ENCODE peak calls at places on chromosomes 7 and 10, in six cellular contexts. O, B, J, H, E and V are unnamed samples. For H3K27me3, the result is how much of the 10 kb centered on the place peaks cover.

GRCh38 chr7:106568680-106569499 is 92.1 kb downstream of the CCDC71L start:
- DNase-seq in O (peak), B (no peak), J (no peak), H (peak), E (peak), V (no peak)

GRCh38 chr7:79317728-79318127 is 135.7 kb downstream of the MAGI2 start:
- DNase-seq in O (no peak), B (peak), J (no peak), H (peak), E (no peak), V (no peak)

GRCh38 chr10:12432402-12433189 is 83.2 kb downstream of the CAMK1D start:
- DNase-seq in O (no peak), B (no peak), J (peak), H (no peak), E (no peak), V (no peak)

GRCh38 chr7:78499283-78499682 is 700.7 kb downstream of the PHTF2 start:
- DNase-seq in O (no peak), B (no peak), J (no peak), H (no peak), E (no peak), V (no peak)

GRCh38 chr10:62577666-62578291 is 203.6 kb downstream of the ZNF365 start:
- DNase-seq in O (no peak), B (no peak), J (no peak), H (no peak), E (no peak), V (no peak)

GRCh38 chr7:31997423-31997822 is 72.8 kb downstream of the PDE1C start:
- DNase-seq in O (no peak), B (no peak), J (no peak), H (no peak), E (no peak), V (no peak)

GRCh38 chr7:7237201-7237977 is 55.0 kb downstream of the C1GALT1 start:
- DNase-seq in O (no peak), B (no peak), J (no peak), H (no peak), E (no peak), V (no peak)

GRCh38 chr10:44510716-44511115 is 125.8 kb upstream of the CXCL12 start:
- DNase-seq in O (no peak), B (no peak), J (no peak), H (no peak), E (no peak), V (no peak)

GRCh38 chr10:20768849-20769248 is 128.3 kb downstream of the NEBL start:
- DNase-seq in O (no peak), B (no peak), J (no peak), H (no peak), E (no peak), V (no peak)

GRCh38 chr10:90308223-90308622 is 549.6 kb downstream of the HTR7 start:
- DNase-seq in O (no peak), B (no peak), J (no peak), H (no peak), E (no peak), V (no peak)

GRCh38 chr10:9443758-9444157 is 1389.3 kb downstream of the GATA3 start:
- DNase-seq in O (no peak), B (no peak), J (no peak), H (no peak), E (no peak), V (no peak)
- TF ChIP-seq POLR2AphosphoS5 in O (no peak), B (no peak), J (no peak), H (no peak), E (no peak), V (no peak)

GRCh38 chr7:80729586-80730320 is 91.3 kb downstream of the CD36 start:
- DNase-seq in O (no peak), B (no peak), J (no peak), H (no peak), E (no peak), V (no peak)
- H3K27me3 ChIP-seq in O (under half), B (under half), J (under half), H (under half), E (under half), V (under half)

GRCh38 chr10:125061557-125062243 is 98.7 kb downstream of the CTBP2 start:
- DNase-seq in O (no peak), B (no peak), J (no peak), H (no peak), E (no peak), V (no peak)
- H3K27ac ChIP-seq in O (peak), B (peak), J (peak), H (no peak), E (no peak), V (peak)

GRCh38 chr7:26197153-26198115 is 3.1 kb downstream of the HNRNPA2B1 start:
- DNase-seq in O (no peak), B (no peak), J (no peak), H (no peak), E (peak), V (no peak)
- TF ChIP-seq POLR2AphosphoS5 in O (no peak), B (no peak), J (peak), H (peak), E (peak), V (no peak)

GRCh38 chr10:30898964-30899363 is 132.7 kb downstream of the ZNF438 start:
- DNase-seq in O (no peak), B (no peak), J (no peak), H (no peak), E (no peak), V (no peak)

GRCh38 chr10:30897547-30897946 is 134.1 kb downstream of the ZNF438 start:
- DNase-seq in O (no peak), B (no peak), J (no peak), H (no peak), E (no peak), V (no peak)

GRCh38 chr10:30897045-30897444 is 134.6 kb downstream of the ZNF438 start:
- DNase-seq in O (no peak), B (no peak), J (no peak), H (no peak), E (no peak), V (no peak)

GRCh38 chr10:30893208-30893607 is 138.5 kb downstream of the ZNF438 start:
- DNase-seq in O (no peak), B (peak), J (no peak), H (no peak), E (no peak), V (no peak)

DNA sequence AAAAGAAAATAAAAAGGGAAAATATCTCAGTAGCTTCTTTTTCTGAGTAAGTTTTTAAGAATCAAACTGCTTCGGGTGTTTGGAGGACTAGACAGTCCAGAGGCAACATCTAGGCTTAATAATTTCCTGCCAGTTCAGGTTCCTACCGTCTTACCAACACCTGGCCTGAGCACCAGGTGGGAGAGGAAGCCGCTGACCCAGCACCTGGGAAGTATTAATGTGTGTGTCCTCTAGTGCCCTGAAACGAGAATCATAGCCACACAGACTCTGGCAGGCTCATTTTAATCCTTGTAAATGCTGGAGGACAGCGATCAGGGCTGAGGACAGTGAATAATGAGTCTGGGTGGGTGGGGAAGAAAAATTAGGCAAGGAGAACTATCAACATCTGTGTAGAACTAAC is 137.4 kb downstream of the ZNF438 start:
- DNase-seq in O (no peak), B (no peak), J (no peak), H (no peak), E (no peak), V (no peak)
- H3K27me3 ChIP-seq in O (under half), B (under half), J (under half), H (under half), E (under half), V (under half)

GRCh38 chr10:110708776-110709443 is 64.8 kb downstream of the RBM20 start:
- DNase-seq in O (no peak), B (no peak), J (no peak), H (no peak), E (no peak), V (no peak)
- H3K27ac ChIP-seq in O (no peak), B (no peak), J (no peak), H (no peak), E (no peak), V (no peak)

GRCh38 chr10:103574116-103575061 is 80.9 kb downstream of the NEURL1 start:
- DNase-seq in O (no peak), B (no peak), J (no peak), H (no peak), E (no peak), V (no peak)

GRCh38 chr10:103576076-103576471 is 82.6 kb downstream of the NEURL1 start:
- DNase-seq in O (no peak), B (no peak), J (no peak), H (no peak), E (no peak), V (no peak)

GRCh38 chr10:103572597-103573321 is 79.3 kb downstream of the NEURL1 start:
- DNase-seq in O (no peak), B (no peak), J (no peak), H (no peak), E (no peak), V (no peak)

GRCh38 chr10:103576862-103577261 is 83.4 kb downstream of the NEURL1 start:
- DNase-seq in O (no peak), B (no peak), J (no peak), H (no peak), E (no peak), V (no peak)

DNA sequence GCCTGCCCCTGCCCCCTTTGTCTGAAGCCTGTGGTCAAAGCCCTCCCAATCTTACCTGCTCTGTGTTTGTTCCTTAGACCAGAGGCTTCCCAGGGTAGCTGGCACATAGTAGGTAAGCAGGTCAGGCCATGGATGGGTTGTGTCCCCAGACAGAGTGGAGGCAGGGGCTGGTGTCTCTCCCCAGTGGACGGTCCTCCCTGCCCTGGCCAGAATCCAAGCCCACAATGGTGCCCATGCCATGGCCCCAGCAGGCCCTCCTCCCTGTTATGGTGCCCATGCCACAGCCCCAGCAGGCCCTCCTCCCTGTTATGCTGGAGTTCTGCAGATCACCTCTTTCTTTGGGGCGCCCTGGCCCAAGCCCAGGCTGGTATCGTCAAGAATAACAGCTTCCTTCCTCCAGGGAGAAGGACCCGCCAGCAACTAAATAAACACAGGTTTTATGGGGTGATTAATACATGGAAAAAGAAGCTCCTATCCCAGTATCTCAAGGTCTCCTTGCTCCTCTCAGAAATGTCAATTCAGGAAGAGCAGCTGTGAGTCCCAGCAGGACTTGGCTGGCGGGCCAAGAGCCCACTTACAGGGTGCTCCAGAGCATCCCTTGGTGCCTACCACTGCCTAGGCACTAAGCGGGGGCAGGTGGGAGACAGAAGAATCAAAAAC is 82.0 kb downstream of the NEURL1 start:
- DNase-seq in O (no peak), B (no peak), J (no peak), H (no peak), E (no peak), V (no peak)
- TF ChIP-seq POLR2AphosphoS5 in O (no peak), B (no peak), J (no peak), H (no peak), E (no peak), V (no peak)

GRCh38 chr7:29574659-29575058 is 11.0 kb downstream of the PRR15 start:
- DNase-seq in O (no peak), B (no peak), J (no peak), H (no peak), E (peak), V (no peak)
- H3K27me3 ChIP-seq in O (under half), B (under half), J (under half), H (under half), E (under half), V (under half)

DNA sequence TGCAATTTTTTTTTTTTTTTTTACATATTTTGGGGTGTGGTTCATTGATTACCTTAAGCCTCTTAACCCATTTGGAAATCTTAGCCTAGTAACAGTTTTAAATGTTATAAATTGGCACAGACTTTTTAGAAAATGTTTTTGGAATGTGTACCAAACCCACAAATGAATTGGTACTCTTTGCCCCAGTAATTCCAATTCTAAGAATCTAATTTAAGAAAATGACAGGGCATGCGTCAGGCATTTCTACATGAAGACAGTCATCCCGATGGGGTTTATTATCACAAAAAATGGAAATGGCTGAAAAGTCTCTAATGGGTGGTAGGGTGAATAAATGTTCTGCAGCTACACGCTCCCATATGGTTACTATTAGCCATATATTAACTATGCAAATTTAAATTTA is 54.9 kb downstream of the ITIH5 start:
- DNase-seq in O (no peak), B (no peak), J (no peak), H (no peak), E (no peak), V (no peak)
- H3K27ac ChIP-seq in O (no peak), B (no peak), J (no peak), H (no peak), E (no peak), V (no peak)

GRCh38 chr7:151447312-151447711 is 7.4 kb upstream of the CRYGN start:
- DNase-seq in O (no peak), B (no peak), J (no peak), H (no peak), E (no peak), V (peak)

GRCh38 chr7:151446412-151446811 is 6.5 kb upstream of the CRYGN start:
- DNase-seq in O (no peak), B (no peak), J (no peak), H (no peak), E (no peak), V (no peak)

GRCh38 chr7:151449990-151450389 is 10.0 kb upstream of the CRYGN start:
- DNase-seq in O (no peak), B (no peak), J (no peak), H (no peak), E (no peak), V (peak)

GRCh38 chr7:151447901-151448260 is 7.9 kb upstream of the CRYGN start:
- DNase-seq in O (no peak), B (no peak), J (no peak), H (no peak), E (no peak), V (no peak)

DNA sequence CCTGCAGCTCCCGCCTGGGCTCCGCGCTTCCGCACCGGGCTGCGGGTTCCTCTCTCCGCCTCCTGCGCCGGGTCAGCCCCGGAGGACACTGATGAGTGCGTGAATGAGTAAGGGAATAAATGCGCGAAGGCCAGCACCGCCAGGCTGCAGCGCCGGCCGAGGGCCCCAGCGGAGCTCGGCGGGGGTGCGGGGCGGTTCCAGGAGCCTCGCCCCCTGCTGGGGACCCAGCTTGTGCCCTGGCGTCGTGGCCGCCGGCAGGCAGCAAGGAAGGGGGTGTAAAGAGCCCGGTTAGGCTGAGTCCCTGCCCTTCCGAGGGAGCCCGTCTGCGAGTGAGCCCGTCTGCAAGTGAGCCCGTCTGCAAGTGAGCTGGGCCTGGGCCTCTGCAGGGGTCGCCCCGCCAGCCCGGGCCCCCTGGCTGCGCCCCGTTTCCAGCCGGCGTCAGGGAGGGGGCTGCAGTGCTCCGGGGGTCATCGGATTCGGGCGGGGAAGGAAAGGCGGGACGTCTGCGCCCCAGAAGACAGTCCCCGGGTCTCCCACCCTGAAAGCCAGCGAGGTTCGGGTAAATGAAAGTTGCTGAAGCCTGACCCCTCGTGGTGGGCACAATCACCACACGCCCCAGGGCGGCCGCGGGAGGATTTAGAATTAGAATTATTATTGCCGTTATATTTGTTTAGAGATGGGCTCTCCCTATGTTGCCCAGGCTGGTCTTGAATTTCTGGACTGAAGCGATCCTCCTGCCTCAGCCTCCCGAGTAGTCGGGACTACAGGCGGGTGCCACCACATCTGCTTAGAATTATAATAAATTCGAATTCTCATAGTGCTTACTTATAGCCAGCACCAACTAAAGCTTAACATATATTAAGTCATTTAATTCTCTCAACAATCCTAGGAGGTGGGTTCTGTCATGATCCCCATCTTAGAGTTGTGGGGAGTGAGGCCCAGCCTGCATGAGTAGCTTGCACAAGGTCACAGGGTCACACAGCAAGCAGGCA is 8.6 kb upstream of the CRYGN start:
- DNase-seq in O (peak), B (peak), J (peak), H (no peak), E (peak), V (peak)
- TF ChIP-seq POLR2AphosphoS5 in O (no peak), B (no peak), J (no peak), H (no peak), E (no peak), V (no peak)